ENCODE peak calls at places on chromosomes 4 and X, in six cellular contexts. T, Z, P, W, U and B are unnamed samples.

GRCh38 chr4:926538-926937 is 5.6 kb downstream of the GAK start:
- DNase-seq in T (peak), Z (peak), P (no peak), W (peak), U (no peak), B (peak)

GRCh38 chr4:8727131-8727530 is 134.6 kb downstream of the CPZ start:
- DNase-seq in T (no peak), Z (no peak), P (no peak), W (no peak), U (no peak), B (no peak)

GRCh38 chr4:137180349-137180748 is 351.9 kb downstream of the PCDH18 start:
- DNase-seq in T (no peak), Z (peak), P (no peak), W (peak), U (no peak), B (no peak)

GRCh38 chr4:153448003-153448731 is 18.0 kb upstream of the TMEM131L start:
- DNase-seq in T (peak), Z (no peak), P (peak), W (no peak), U (no peak), B (no peak)

GRCh38 chr4:23877758-23878229 is 12.1 kb downstream of the PPARGC1A start:
- DNase-seq in T (no peak), Z (no peak), P (peak), W (peak), U (no peak), B (no peak)

GRCh38 chrX:19121898-19122640 is at the start of gene ADGRG2:
- DNase-seq in T (peak), Z (peak), P (peak), W (peak), U (peak), B (no peak)

GRCh38 chr4:108821056-108821925 is 58.4 kb upstream of the ETNPPL start:
- DNase-seq in T (no peak), Z (no peak), P (no peak), W (no peak), U (peak), B (no peak)

GRCh38 chrX:40158036-40158706 is 60.4 kb upstream of the BCOR start:
- DNase-seq in T (no peak), Z (peak), P (no peak), W (peak), U (no peak), B (no peak)

GRCh38 chrX:84469226-84469625 is 33.0 kb downstream of the HDX start:
- DNase-seq in T (peak), Z (no peak), P (peak), W (no peak), U (peak), B (no peak)

GRCh38 chrX:16971694-16972093 is 25.2 kb downstream of the REPS2 start:
- DNase-seq in T (no peak), Z (no peak), P (no peak), W (no peak), U (no peak), B (no peak)

GRCh38 chrX:39856472-39857121 is 241.2 kb downstream of the BCOR start:
- DNase-seq in T (no peak), Z (no peak), P (no peak), W (no peak), U (no peak), B (no peak)

GRCh38 chr4:164358400-164358799 is 395.5 kb upstream of the SMIM31 start:
- DNase-seq in T (no peak), Z (no peak), P (no peak), W (no peak), U (no peak), B (no peak)

GRCh38 chr4:114368751-114369150 is 229.9 kb upstream of the UGT8 start:
- DNase-seq in T (no peak), Z (no peak), P (no peak), W (no peak), U (no peak), B (no peak)

GRCh38 chr4:122744229-122744628 is 11.7 kb downstream of the BBS12 start:
- DNase-seq in T (no peak), Z (no peak), P (no peak), W (peak), U (no peak), B (no peak)

GRCh38 chr4:12852338-12853307 is 631.5 kb downstream of the RAB28 start:
- DNase-seq in T (peak), Z (peak), P (peak), W (peak), U (peak), B (peak)

GRCh38 chr4:142435599-142436235 is 410.4 kb downstream of the INPP4B start:
- DNase-seq in T (no peak), Z (peak), P (no peak), W (peak), U (no peak), B (no peak)

GRCh38 chr4:141686929-141687328 is 50.5 kb downstream of the IL15 start:
- DNase-seq in T (no peak), Z (no peak), P (no peak), W (no peak), U (no peak), B (no peak)

GRCh38 chr4:10335050-10335449 is 122.2 kb downstream of the ZNF518B start:
- DNase-seq in T (no peak), Z (no peak), P (no peak), W (no peak), U (no peak), B (no peak)

GRCh38 chr4:96194993-96195392 is 355.1 kb downstream of the PDHA2 start:
- DNase-seq in T (no peak), Z (no peak), P (peak), W (no peak), U (no peak), B (no peak)

GRCh38 chrX:69093960-69094935 is 71.0 kb downstream of the PJA1 start:
- DNase-seq in T (peak), Z (peak), P (peak), W (peak), U (peak), B (peak)

GRCh38 chrX:119427024-119427794 is 28.1 kb downstream of the SLC25A43 start:
- DNase-seq in T (no peak), Z (peak), P (peak), W (no peak), U (no peak), B (no peak)

GRCh38 chr4:119841361-119841760 is 212.8 kb upstream of the PDE5A start:
- DNase-seq in T (no peak), Z (no peak), P (no peak), W (peak), U (peak), B (no peak)

GRCh38 chrX:47146936-47147859 is 2.2 kb downstream of the RBM10 start:
- DNase-seq in T (no peak), Z (no peak), P (no peak), W (no peak), U (no peak), B (no peak)

GRCh38 chr4:89307185-89307445 is 485 bp downstream of the GPRIN3 start:
- DNase-seq in T (no peak), Z (no peak), P (no peak), W (no peak), U (no peak), B (no peak)
- H3K9ac ChIP-seq in T (no peak), Z (no peak), P (no peak), W (peak), U (no peak), B (no peak)

DNA sequence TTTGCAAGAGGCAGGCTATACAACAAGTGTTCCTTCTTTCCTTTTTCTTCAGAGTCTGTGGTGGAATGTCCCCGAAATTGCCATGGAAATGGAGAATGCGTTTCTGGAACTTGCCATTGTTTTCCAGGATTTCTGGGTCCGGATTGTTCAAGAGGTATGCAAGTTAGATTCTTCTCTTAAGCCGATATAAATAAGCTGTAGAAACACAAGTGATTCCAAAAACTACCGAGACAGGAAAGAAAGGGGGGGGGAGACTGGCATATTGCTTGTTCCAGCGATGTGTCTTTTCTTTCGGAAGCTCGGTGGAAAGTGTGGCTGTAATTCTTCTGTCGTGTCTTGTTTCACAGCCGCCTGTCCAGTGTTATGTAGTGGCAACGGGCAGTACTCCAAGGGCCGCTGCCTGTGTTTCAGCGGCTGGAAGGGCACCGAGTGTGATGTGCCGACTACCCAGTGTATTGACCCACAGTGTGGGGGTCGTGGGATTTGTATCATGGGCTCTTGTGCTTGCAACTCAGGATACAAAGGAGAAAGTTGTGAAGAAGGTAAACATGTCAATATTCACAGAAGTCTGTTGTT is 236.9 kb downstream of the DCTD start:
- DNase-seq in T (no peak), Z (peak), P (peak), W (no peak), U (no peak), B (no peak)
- H3K4me3 ChIP-seq in T (no peak), Z (no peak), P (no peak), W (no peak), U (no peak), B (no peak)

DNA sequence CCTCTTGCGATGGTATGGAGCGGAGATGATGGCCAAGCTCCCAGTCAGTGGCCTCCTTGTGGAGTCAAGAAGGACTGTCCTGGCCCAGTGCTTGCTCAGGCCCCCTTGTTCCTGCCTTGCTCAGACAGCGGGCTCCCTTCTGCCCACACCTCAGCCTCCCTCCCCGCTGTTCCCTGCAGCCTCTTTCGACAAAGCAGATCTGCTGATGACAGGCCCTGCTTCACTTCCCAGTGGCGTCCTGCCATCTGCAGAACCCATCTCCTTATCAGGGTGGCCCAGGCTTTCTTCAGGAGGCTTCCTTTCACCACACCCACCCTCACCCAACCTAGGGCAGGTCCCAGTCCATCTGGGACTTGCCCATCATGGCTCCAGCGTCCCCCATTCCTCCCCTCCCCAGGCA is 80.0 kb downstream of the CLDN34 start:
- DNase-seq in T (no peak), Z (no peak), P (no peak), W (no peak), U (no peak), B (no peak)
- H3K27ac ChIP-seq in T (no peak), Z (no peak), P (no peak), W (no peak), U (no peak), B (no peak)

GRCh38 chr4:15241946-15242345 is 185.9 kb upstream of the C1QTNF7 start:
- DNase-seq in T (no peak), Z (no peak), P (peak), W (no peak), U (no peak), B (no peak)
- H3K9ac ChIP-seq in T (no peak), Z (no peak), P (no peak), W (no peak), U (no peak), B (no peak)

GRCh38 chr4:168631241-168632151 is 134.6 kb downstream of the PALLD start:
- DNase-seq in T (peak), Z (peak), P (peak), W (peak), U (peak), B (no peak)

GRCh38 chr4:168632246-168632832 is 135.5 kb downstream of the PALLD start:
- DNase-seq in T (no peak), Z (peak), P (peak), W (peak), U (no peak), B (no peak)

GRCh38 chr4:168633474-168633873 is 136.6 kb downstream of the PALLD start:
- DNase-seq in T (no peak), Z (no peak), P (no peak), W (no peak), U (no peak), B (no peak)

GRCh38 chr4:168634276-168634802 is 137.5 kb downstream of the PALLD start:
- DNase-seq in T (no peak), Z (peak), P (peak), W (peak), U (peak), B (no peak)

DNA sequence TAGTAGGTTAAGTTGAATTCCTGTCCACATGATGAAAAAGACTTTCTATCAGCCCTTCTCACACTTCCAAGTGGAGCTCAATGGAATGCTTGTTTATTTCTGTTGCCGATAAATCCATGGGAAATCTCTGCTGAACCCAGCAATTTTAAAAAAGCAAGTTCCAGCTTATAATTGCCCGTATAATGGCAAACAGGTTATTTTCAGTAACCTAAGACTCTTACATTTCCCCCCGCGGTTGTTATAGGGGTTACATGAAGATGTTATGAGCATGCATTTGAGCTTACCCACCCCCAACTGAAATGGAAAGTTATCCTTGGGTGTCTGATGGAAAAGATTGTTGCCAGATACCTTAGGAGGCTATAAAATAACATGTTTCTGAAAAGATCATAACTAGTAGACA is 136.2 kb downstream of the PALLD start:
- DNase-seq in T (no peak), Z (no peak), P (peak), W (no peak), U (no peak), B (no peak)
- H3K4me3 ChIP-seq in T (peak), Z (peak), P (no peak), W (no peak), U (no peak), B (no peak)

GRCh38 chr4:147163311-147163710 is 217.6 kb upstream of the TTC29 start:
- DNase-seq in T (no peak), Z (no peak), P (no peak), W (no peak), U (no peak), B (no peak)

GRCh38 chr4:147160908-147161513 is 215.3 kb upstream of the TTC29 start:
- DNase-seq in T (peak), Z (peak), P (peak), W (peak), U (peak), B (peak)

GRCh38 chr4:147157860-147158701 is 212.4 kb upstream of the TTC29 start:
- DNase-seq in T (peak), Z (peak), P (peak), W (peak), U (no peak), B (no peak)
- H3K27ac ChIP-seq in T (peak), Z (no peak), P (no peak), W (no peak), U (no peak), B (no peak)